ENCODE peak calls at places on chromosomes 13 and 19, in six cellular contexts. One of them, this sample, is unnamed.

GRCh38 chr19:40689339-40690049 is 957 bp downstream of the NUMBL start:
- DNase-seq in Peyer's patch: peak
- DNase-seq in cardiac fibroblast: no peak
- DNase-seq in kidney: no peak
- DNase-seq in CD4-positive, CD25-positive, alpha-beta regulatory T cell: no peak
- DNase-seq in heart left ventricle: peak
- DNase-seq in this sample: no peak

GRCh38 chr19:5001547-5002131 is 32.7 kb downstream of the KDM4B start:
- DNase-seq in heart left ventricle: no peak
- DNase-seq in CD4-positive, CD25-positive, alpha-beta regulatory T cell: peak
- DNase-seq in cardiac fibroblast: peak
- DNase-seq in Peyer's patch: no peak
- DNase-seq in kidney: no peak
- DNase-seq in this sample: peak

GRCh38 chr13:105918842-105919741 is 616.4 kb downstream of the EFNB2 start:
- DNase-seq in Peyer's patch: peak
- DNase-seq in kidney: no peak
- DNase-seq in heart left ventricle: peak
- DNase-seq in CD4-positive, CD25-positive, alpha-beta regulatory T cell: no peak
- DNase-seq in cardiac fibroblast: peak
- DNase-seq in this sample: peak

GRCh38 chr13:104114111-104114510 is 1047.9 kb upstream of the SLC10A2 start:
- DNase-seq in kidney: no peak
- DNase-seq in cardiac fibroblast: peak
- DNase-seq in heart left ventricle: no peak
- DNase-seq in CD4-positive, CD25-positive, alpha-beta regulatory T cell: no peak
- DNase-seq in Peyer's patch: no peak
- DNase-seq in this sample: peak

GRCh38 chr19:30390356-30390988 is 18.3 kb downstream of the ZNF536 start:
- DNase-seq in Peyer's patch: no peak
- DNase-seq in CD4-positive, CD25-positive, alpha-beta regulatory T cell: no peak
- DNase-seq in heart left ventricle: no peak
- DNase-seq in kidney: no peak
- DNase-seq in cardiac fibroblast: no peak
- DNase-seq in this sample: no peak

GRCh38 chr13:38763446-38764381 is 76.8 kb downstream of the FREM2 start:
- DNase-seq in Peyer's patch: no peak
- DNase-seq in heart left ventricle: no peak
- DNase-seq in kidney: no peak
- DNase-seq in cardiac fibroblast: peak
- DNase-seq in CD4-positive, CD25-positive, alpha-beta regulatory T cell: peak
- DNase-seq in this sample: peak

GRCh38 chr13:102504002-102504401 is 92.8 kb upstream of the TPP2 start:
- DNase-seq in CD4-positive, CD25-positive, alpha-beta regulatory T cell: no peak
- DNase-seq in kidney: no peak
- DNase-seq in heart left ventricle: no peak
- DNase-seq in cardiac fibroblast: no peak
- DNase-seq in Peyer's patch: no peak
- DNase-seq in this sample: no peak

GRCh38 chr19:49119411-49120324 is at the start of gene PPFIA3:
- DNase-seq in Peyer's patch: peak
- DNase-seq in cardiac fibroblast: peak
- DNase-seq in heart left ventricle: peak
- DNase-seq in CD4-positive, CD25-positive, alpha-beta regulatory T cell: no peak
- DNase-seq in kidney: peak
- DNase-seq in this sample: peak

GRCh38 chr13:50400930-50401553 is 385.8 kb downstream of the KCNRG start:
- DNase-seq in cardiac fibroblast: peak
- DNase-seq in heart left ventricle: no peak
- DNase-seq in CD4-positive, CD25-positive, alpha-beta regulatory T cell: no peak
- DNase-seq in kidney: no peak
- DNase-seq in Peyer's patch: no peak
- DNase-seq in this sample: peak

GRCh38 chr13:73933795-73934194 is 200.4 kb downstream of the KLF12 start:
- DNase-seq in cardiac fibroblast: no peak
- DNase-seq in CD4-positive, CD25-positive, alpha-beta regulatory T cell: no peak
- DNase-seq in Peyer's patch: no peak
- DNase-seq in heart left ventricle: no peak
- DNase-seq in kidney: no peak
- DNase-seq in this sample: no peak

GRCh38 chr13:43861863-43862262 is 17.7 kb downstream of the CCDC122 start:
- DNase-seq in Peyer's patch: no peak
- DNase-seq in cardiac fibroblast: no peak
- DNase-seq in kidney: no peak
- DNase-seq in heart left ventricle: no peak
- DNase-seq in CD4-positive, CD25-positive, alpha-beta regulatory T cell: no peak
- DNase-seq in this sample: peak

GRCh38 chr13:43864921-43865320 is 14.6 kb downstream of the CCDC122 start:
- DNase-seq in cardiac fibroblast: no peak
- DNase-seq in kidney: no peak
- DNase-seq in heart left ventricle: no peak
- DNase-seq in CD4-positive, CD25-positive, alpha-beta regulatory T cell: no peak
- DNase-seq in Peyer's patch: no peak
- DNase-seq in this sample: no peak

GRCh38 chr13:43865892-43866291 is 13.6 kb downstream of the CCDC122 start:
- DNase-seq in CD4-positive, CD25-positive, alpha-beta regulatory T cell: no peak
- DNase-seq in cardiac fibroblast: peak
- DNase-seq in Peyer's patch: no peak
- DNase-seq in kidney: no peak
- DNase-seq in heart left ventricle: no peak
- DNase-seq in this sample: peak
- H3K4me3 ChIP-seq in CD4-positive, CD25-positive, alpha-beta regulatory T cell: no peak
- H3K4me3 ChIP-seq in cardiac fibroblast: no peak
- H3K4me3 ChIP-seq in Peyer's patch: no peak
- H3K4me3 ChIP-seq in kidney: no peak
- H3K4me3 ChIP-seq in heart left ventricle: no peak
- H3K4me3 ChIP-seq in this sample: no peak

DNA sequence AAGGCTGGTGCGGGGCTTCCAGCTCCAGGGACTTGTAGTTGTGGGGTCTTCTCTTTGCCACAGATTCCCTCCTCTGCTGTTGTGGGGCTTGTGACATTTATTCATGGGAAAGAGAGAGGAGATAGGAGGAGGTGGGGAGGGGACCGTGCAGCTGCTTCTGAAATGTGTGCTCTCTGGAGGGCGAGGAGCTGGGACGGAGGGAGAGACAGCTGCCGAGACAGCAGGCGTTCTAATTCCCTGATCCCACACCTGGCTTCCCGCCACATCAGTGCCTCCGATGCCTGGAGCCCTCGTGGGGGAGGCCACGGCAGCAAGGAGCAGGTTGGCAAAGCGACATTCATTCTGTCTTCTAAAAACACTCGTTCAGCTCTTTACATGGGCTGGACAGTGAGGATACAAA is 164.4 kb downstream of the USP12 start:
- DNase-seq in Peyer's patch: no peak
- DNase-seq in cardiac fibroblast: no peak
- DNase-seq in CD4-positive, CD25-positive, alpha-beta regulatory T cell: no peak
- DNase-seq in kidney: no peak
- DNase-seq in heart left ventricle: no peak
- DNase-seq in this sample: no peak
- H3K4me3 ChIP-seq in Peyer's patch: peak
- H3K4me3 ChIP-seq in cardiac fibroblast: no peak
- H3K4me3 ChIP-seq in CD4-positive, CD25-positive, alpha-beta regulatory T cell: no peak
- H3K4me3 ChIP-seq in kidney: peak
- H3K4me3 ChIP-seq in heart left ventricle: peak
- H3K4me3 ChIP-seq in this sample: peak

DNA sequence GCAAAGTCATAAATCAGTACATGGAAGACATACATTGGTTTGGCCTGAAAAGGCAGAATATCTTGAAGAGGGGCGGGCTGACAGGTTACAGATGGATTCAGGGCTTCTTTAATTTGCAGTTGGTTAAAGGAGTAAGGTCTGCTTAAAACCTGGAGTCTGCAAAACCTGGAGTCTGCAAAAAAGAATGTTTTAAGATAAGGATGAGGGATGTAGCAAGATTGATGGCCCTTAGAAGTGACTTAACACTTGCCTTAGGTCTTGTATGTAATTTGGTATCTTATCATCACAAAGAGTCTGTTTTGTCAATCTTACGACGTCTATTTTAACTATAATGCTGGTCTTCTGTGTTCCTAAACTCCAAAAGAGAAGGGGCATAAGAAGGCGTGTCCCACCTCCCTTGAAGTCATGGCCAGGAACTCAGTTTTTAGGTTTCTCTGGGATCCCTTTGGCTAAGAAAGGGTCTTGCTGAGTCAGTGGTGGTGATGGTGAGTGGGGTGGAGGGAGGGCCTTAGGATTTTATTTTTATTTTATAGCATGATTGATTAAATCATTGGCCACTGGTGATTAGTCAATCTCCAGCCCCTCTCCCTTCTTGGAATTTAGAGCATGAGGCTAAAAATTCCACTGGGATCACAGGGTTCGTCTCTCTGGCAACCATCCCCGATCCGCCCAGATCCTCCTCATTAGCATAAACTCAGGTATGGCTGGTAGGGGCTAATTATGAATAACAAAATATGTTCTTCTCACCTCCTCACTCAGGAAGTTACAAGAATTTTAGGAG is 10.1 kb upstream of the HAS1 start:
- DNase-seq in kidney: no peak
- DNase-seq in Peyer's patch: no peak
- DNase-seq in cardiac fibroblast: no peak
- DNase-seq in CD4-positive, CD25-positive, alpha-beta regulatory T cell: no peak
- DNase-seq in heart left ventricle: no peak
- DNase-seq in this sample: no peak
- H3K4me3 ChIP-seq in kidney: no peak
- H3K4me3 ChIP-seq in Peyer's patch: no peak
- H3K4me3 ChIP-seq in cardiac fibroblast: no peak
- H3K4me3 ChIP-seq in CD4-positive, CD25-positive, alpha-beta regulatory T cell: no peak
- H3K4me3 ChIP-seq in heart left ventricle: no peak
- H3K4me3 ChIP-seq in this sample: no peak

GRCh38 chr13:88744289-88744688 is 1073.1 kb downstream of the SLITRK5 start:
- DNase-seq in cardiac fibroblast: no peak
- DNase-seq in kidney: no peak
- DNase-seq in Peyer's patch: no peak
- DNase-seq in heart left ventricle: no peak
- DNase-seq in CD4-positive, CD25-positive, alpha-beta regulatory T cell: no peak
- DNase-seq in this sample: no peak
- H3K4me3 ChIP-seq in cardiac fibroblast: no peak
- H3K4me3 ChIP-seq in kidney: no peak
- H3K4me3 ChIP-seq in Peyer's patch: no peak
- H3K4me3 ChIP-seq in heart left ventricle: no peak
- H3K4me3 ChIP-seq in CD4-positive, CD25-positive, alpha-beta regulatory T cell: no peak
- H3K4me3 ChIP-seq in this sample: no peak

GRCh38 chr19:1274852-1275259 is 474 bp upstream of the FAM174C start:
- DNase-seq in kidney: peak
- DNase-seq in heart left ventricle: no peak
- DNase-seq in Peyer's patch: no peak
- DNase-seq in CD4-positive, CD25-positive, alpha-beta regulatory T cell: no peak
- DNase-seq in cardiac fibroblast: no peak
- DNase-seq in this sample: no peak

GRCh38 chr19:1274081-1274851 is 1.1 kb upstream of the FAM174C start:
- DNase-seq in heart left ventricle: no peak
- DNase-seq in CD4-positive, CD25-positive, alpha-beta regulatory T cell: no peak
- DNase-seq in cardiac fibroblast: no peak
- DNase-seq in Peyer's patch: no peak
- DNase-seq in kidney: peak
- DNase-seq in this sample: no peak

GRCh38 chr19:1271528-1272422 is 2.6 kb downstream of the CIRBP start:
- DNase-seq in cardiac fibroblast: no peak
- DNase-seq in Peyer's patch: no peak
- DNase-seq in heart left ventricle: no peak
- DNase-seq in kidney: no peak
- DNase-seq in CD4-positive, CD25-positive, alpha-beta regulatory T cell: no peak
- DNase-seq in this sample: no peak

GRCh38 chr19:1272423-1273262 is 2.7 kb upstream of the FAM174C start:
- DNase-seq in Peyer's patch: no peak
- DNase-seq in CD4-positive, CD25-positive, alpha-beta regulatory T cell: no peak
- DNase-seq in heart left ventricle: no peak
- DNase-seq in cardiac fibroblast: no peak
- DNase-seq in kidney: no peak
- DNase-seq in this sample: no peak

GRCh38 chr19:1273263-1274041 is 1.9 kb upstream of the FAM174C start:
- DNase-seq in CD4-positive, CD25-positive, alpha-beta regulatory T cell: no peak
- DNase-seq in cardiac fibroblast: no peak
- DNase-seq in kidney: no peak
- DNase-seq in heart left ventricle: no peak
- DNase-seq in Peyer's patch: no peak
- DNase-seq in this sample: no peak
- H3K4me3 ChIP-seq in CD4-positive, CD25-positive, alpha-beta regulatory T cell: no peak
- H3K4me3 ChIP-seq in cardiac fibroblast: no peak
- H3K4me3 ChIP-seq in kidney: no peak
- H3K4me3 ChIP-seq in heart left ventricle: no peak
- H3K4me3 ChIP-seq in Peyer's patch: no peak
- H3K4me3 ChIP-seq in this sample: no peak

This sample was measured in fibroblast of pulmonary artery.